ENCODE peak calls at places on chromosomes 12 and 14, in five cellular contexts. One of them, this sample, is unnamed.

GRCh38 chr14:85421166-85421877 is 108.6 kb upstream of the FLRT2 start:
- DNase-seq in OCI-LY7: no peak
- DNase-seq in PC-3: peak; percentile 25
- DNase-seq in neural progenitor cell: no peak
- DNase-seq in HCT116: no peak
- DNase-seq in this sample: peak; percentile 93

GRCh38 chr14:37588956-37589737 is 5.9 kb downstream of the FOXA1 start:
- DNase-seq in OCI-LY7: no peak
- DNase-seq in PC-3: peak; percentile 54
- DNase-seq in neural progenitor cell: peak; percentile 32
- DNase-seq in HCT116: no peak
- DNase-seq in this sample: no peak

GRCh38 chr14:59215353-59215752 is 26.9 kb downstream of the DAAM1 start:
- DNase-seq in OCI-LY7: no peak
- DNase-seq in PC-3: no peak
- DNase-seq in neural progenitor cell: no peak
- DNase-seq in HCT116: no peak
- DNase-seq in this sample: peak; percentile 69

GRCh38 chr12:26112703-26113147 is 12.1 kb downstream of the BHLHE41 start:
- DNase-seq in OCI-LY7: no peak
- DNase-seq in PC-3: peak; percentile 95
- DNase-seq in neural progenitor cell: peak; percentile 64
- DNase-seq in HCT116: no peak
- DNase-seq in this sample: peak; percentile 20

GRCh38 chr12:76144253-76144564 is 59.7 kb upstream of the NAP1L1 start:
- DNase-seq in OCI-LY7: no peak
- DNase-seq in PC-3: peak; percentile 32
- DNase-seq in neural progenitor cell: no peak
- DNase-seq in HCT116: no peak
- DNase-seq in this sample: peak; percentile 15

GRCh38 chr12:52087961-52088820 is 8.7 kb downstream of the SMIM41 start:
- DNase-seq in OCI-LY7: peak; percentile 94
- DNase-seq in PC-3: no peak
- DNase-seq in neural progenitor cell: no peak
- DNase-seq in HCT116: no peak
- DNase-seq in this sample: no peak

GRCh38 chr12:46300906-46301305 is 32.1 kb upstream of the SLC38A1 start:
- DNase-seq in OCI-LY7: peak; percentile 48
- DNase-seq in PC-3: no peak
- DNase-seq in neural progenitor cell: no peak
- DNase-seq in HCT116: no peak
- DNase-seq in this sample: no peak

GRCh38 chr14:20327005-20327869 is 5.8 kb downstream of the CCNB1IP1 start:
- DNase-seq in OCI-LY7: peak; percentile 79
- DNase-seq in PC-3: peak; percentile 81
- DNase-seq in neural progenitor cell: peak; percentile 65
- DNase-seq in HCT116: peak; percentile 58
- DNase-seq in this sample: peak; percentile 78

GRCh38 chr14:54211562-54212308 is 185.1 kb upstream of the CDKN3 start:
- DNase-seq in OCI-LY7: no peak
- DNase-seq in PC-3: peak; percentile 99
- DNase-seq in neural progenitor cell: no peak
- DNase-seq in HCT116: peak; percentile 64
- DNase-seq in this sample: peak; percentile 93

GRCh38 chr14:85159726-85160125 is 370.2 kb upstream of the FLRT2 start:
- DNase-seq in OCI-LY7: no peak
- DNase-seq in PC-3: no peak
- DNase-seq in neural progenitor cell: no peak
- DNase-seq in HCT116: no peak
- DNase-seq in this sample: no peak

GRCh38 chr14:76662580-76662979 is 98.7 kb upstream of the VASH1 start:
- DNase-seq in OCI-LY7: no peak
- DNase-seq in PC-3: no peak
- DNase-seq in neural progenitor cell: no peak
- DNase-seq in HCT116: no peak
- DNase-seq in this sample: no peak

GRCh38 chr14:100602621-100603020 is 15.4 kb upstream of the BEGAIN start:
- DNase-seq in OCI-LY7: no peak
- DNase-seq in PC-3: no peak
- DNase-seq in neural progenitor cell: no peak
- DNase-seq in HCT116: no peak
- DNase-seq in this sample: no peak

GRCh38 chr14:23094666-23095195 is at the start of gene ACIN1:
- DNase-seq in OCI-LY7: peak; percentile 94
- DNase-seq in PC-3: peak; percentile 70
- DNase-seq in neural progenitor cell: peak; percentile 96
- DNase-seq in HCT116: peak; percentile 74
- DNase-seq in this sample: peak; percentile 90

GRCh38 chr12:69676257-69677012 is 22.7 kb downstream of the BEST3 start:
- DNase-seq in OCI-LY7: no peak
- DNase-seq in PC-3: no peak
- DNase-seq in neural progenitor cell: no peak
- DNase-seq in HCT116: no peak
- DNase-seq in this sample: peak; percentile 14

GRCh38 chr14:101950516-101951215 is 13.7 kb upstream of the DYNC1H1 start:
- DNase-seq in OCI-LY7: no peak
- DNase-seq in PC-3: no peak
- DNase-seq in neural progenitor cell: no peak
- DNase-seq in HCT116: no peak
- DNase-seq in this sample: no peak

GRCh38 chr14:58635041-58635440 is 2.7 kb upstream of the DACT1 start:
- DNase-seq in OCI-LY7: no peak
- DNase-seq in PC-3: no peak
- DNase-seq in neural progenitor cell: no peak
- DNase-seq in HCT116: no peak
- DNase-seq in this sample: no peak

GRCh38 chr12:88579572-88579940 is 715 bp downstream of the KITLG start:
- DNase-seq in OCI-LY7: no peak
- DNase-seq in PC-3: peak; percentile 49
- DNase-seq in neural progenitor cell: peak; percentile 49
- DNase-seq in HCT116: no peak
- DNase-seq in this sample: peak; percentile 71

GRCh38 chr12:111444314-111444705 is 38.6 kb downstream of the SH2B3 start:
- DNase-seq in OCI-LY7: peak; percentile 74
- DNase-seq in PC-3: no peak
- DNase-seq in neural progenitor cell: no peak
- DNase-seq in HCT116: no peak
- DNase-seq in this sample: no peak

GRCh38 chr12:98592825-98593322 is 612 bp upstream of the SLC25A3 start:
- DNase-seq in OCI-LY7: no peak
- DNase-seq in PC-3: peak; percentile 12
- DNase-seq in neural progenitor cell: no peak
- DNase-seq in HCT116: no peak
- DNase-seq in this sample: no peak

GRCh38 chr14:37546621-37547447 is 48.2 kb downstream of the FOXA1 start:
- DNase-seq in OCI-LY7: no peak
- DNase-seq in PC-3: peak; percentile 89
- DNase-seq in neural progenitor cell: no peak
- DNase-seq in HCT116: no peak
- DNase-seq in this sample: no peak

GRCh38 chr12:25845415-25845814 is 113.1 kb upstream of the RASSF8 start:
- DNase-seq in OCI-LY7: no peak
- DNase-seq in PC-3: no peak
- DNase-seq in neural progenitor cell: no peak
- DNase-seq in HCT116: no peak
- DNase-seq in this sample: no peak

GRCh38 chr14:53209370-53209769 is 56.2 kb upstream of the DDHD1 start:
- DNase-seq in OCI-LY7: no peak
- DNase-seq in PC-3: no peak
- DNase-seq in neural progenitor cell: no peak
- DNase-seq in HCT116: no peak
- DNase-seq in this sample: peak; percentile 8

GRCh38 chr12:92556141-92556540 is 146.6 kb upstream of the PLEKHG7 start:
- DNase-seq in OCI-LY7: peak; percentile 21
- DNase-seq in PC-3: no peak
- DNase-seq in neural progenitor cell: no peak
- DNase-seq in HCT116: no peak
- DNase-seq in this sample: no peak

GRCh38 chr12:7160183-7160582 is 29.3 kb upstream of the PEX5 start:
- DNase-seq in OCI-LY7: no peak
- DNase-seq in PC-3: no peak
- DNase-seq in neural progenitor cell: no peak
- DNase-seq in HCT116: no peak
- DNase-seq in this sample: no peak

GRCh38 chr12:7161327-7161726 is 28.2 kb upstream of the PEX5 start:
- DNase-seq in OCI-LY7: no peak
- DNase-seq in PC-3: no peak
- DNase-seq in neural progenitor cell: no peak
- DNase-seq in HCT116: no peak
- DNase-seq in this sample: no peak

GRCh38 chr12:7161811-7162210 is 27.7 kb upstream of the PEX5 start:
- DNase-seq in OCI-LY7: no peak
- DNase-seq in PC-3: no peak
- DNase-seq in neural progenitor cell: no peak
- DNase-seq in HCT116: no peak
- DNase-seq in this sample: peak; percentile 63

GRCh38 chr12:7158866-7159600 is 28.9 kb downstream of the CLSTN3 start:
- DNase-seq in OCI-LY7: no peak
- DNase-seq in PC-3: no peak
- DNase-seq in neural progenitor cell: no peak
- DNase-seq in HCT116: no peak
- DNase-seq in this sample: no peak

DNA sequence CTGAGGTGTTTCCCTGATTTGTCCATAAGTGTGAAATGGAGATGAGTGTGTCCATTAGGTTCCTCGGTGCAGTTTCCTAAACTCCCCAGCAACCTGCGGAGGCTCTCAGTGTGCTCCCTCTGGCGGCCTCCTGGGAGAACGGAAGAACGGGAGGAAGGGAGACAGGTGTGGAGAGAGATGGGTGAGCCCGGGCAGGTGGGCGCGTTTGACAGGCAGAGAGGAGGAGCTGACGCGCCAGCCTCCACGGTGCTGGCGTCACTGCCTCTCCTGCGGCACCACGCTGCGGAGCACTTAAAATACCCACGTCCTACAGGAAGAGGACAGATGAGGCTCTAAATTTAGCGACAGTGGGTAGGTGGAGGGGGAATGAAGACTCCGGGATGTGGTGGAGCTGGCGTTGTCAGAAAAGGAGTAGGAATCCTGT is 26.8 kb upstream of the PEX5 start:
- DNase-seq in OCI-LY7: no peak
- DNase-seq in PC-3: peak; percentile 41
- DNase-seq in neural progenitor cell: peak; percentile 58
- DNase-seq in HCT116: peak; percentile 76
- DNase-seq in this sample: peak; percentile 54
- TF ChIP-seq EZH2phosphoT487 in OCI-LY7: no peak
- TF ChIP-seq EZH2phosphoT487 in PC-3: no peak
- TF ChIP-seq EZH2phosphoT487 in neural progenitor cell: no peak
- TF ChIP-seq EZH2phosphoT487 in HCT116: no peak
- TF ChIP-seq EZH2phosphoT487 in this sample: no peak

GRCh38 chr14:88590173-88590572 is 27.3 kb downstream of the ZC3H14 start:
- DNase-seq in OCI-LY7: no peak
- DNase-seq in PC-3: no peak
- DNase-seq in neural progenitor cell: no peak
- DNase-seq in HCT116: no peak
- DNase-seq in this sample: no peak
- TF ChIP-seq EZH2phosphoT487 in OCI-LY7: no peak
- TF ChIP-seq EZH2phosphoT487 in PC-3: no peak
- TF ChIP-seq EZH2phosphoT487 in neural progenitor cell: no peak
- TF ChIP-seq EZH2phosphoT487 in HCT116: no peak
- TF ChIP-seq EZH2phosphoT487 in this sample: no peak

GRCh38 chr12:132617135-132617701 is 1.4 kb upstream of the P2RX2 start:
- DNase-seq in OCI-LY7: no peak
- DNase-seq in PC-3: no peak
- DNase-seq in neural progenitor cell: no peak
- DNase-seq in HCT116: no peak
- DNase-seq in this sample: no peak

GRCh38 chr12:132619301-132620112 is 931 bp downstream of the P2RX2 start:
- DNase-seq in OCI-LY7: no peak
- DNase-seq in PC-3: no peak
- DNase-seq in neural progenitor cell: no peak
- DNase-seq in HCT116: no peak
- DNase-seq in this sample: no peak

GRCh38 chr12:132620113-132620892 is 1.7 kb downstream of the P2RX2 start:
- DNase-seq in OCI-LY7: no peak
- DNase-seq in PC-3: no peak
- DNase-seq in neural progenitor cell: no peak
- DNase-seq in HCT116: no peak
- DNase-seq in this sample: no peak

GRCh38 chr12:132618683-132619043 is at the start of gene P2RX2:
- DNase-seq in OCI-LY7: no peak
- DNase-seq in PC-3: no peak
- DNase-seq in neural progenitor cell: peak; percentile 32
- DNase-seq in HCT116: no peak
- DNase-seq in this sample: no peak

DNA sequence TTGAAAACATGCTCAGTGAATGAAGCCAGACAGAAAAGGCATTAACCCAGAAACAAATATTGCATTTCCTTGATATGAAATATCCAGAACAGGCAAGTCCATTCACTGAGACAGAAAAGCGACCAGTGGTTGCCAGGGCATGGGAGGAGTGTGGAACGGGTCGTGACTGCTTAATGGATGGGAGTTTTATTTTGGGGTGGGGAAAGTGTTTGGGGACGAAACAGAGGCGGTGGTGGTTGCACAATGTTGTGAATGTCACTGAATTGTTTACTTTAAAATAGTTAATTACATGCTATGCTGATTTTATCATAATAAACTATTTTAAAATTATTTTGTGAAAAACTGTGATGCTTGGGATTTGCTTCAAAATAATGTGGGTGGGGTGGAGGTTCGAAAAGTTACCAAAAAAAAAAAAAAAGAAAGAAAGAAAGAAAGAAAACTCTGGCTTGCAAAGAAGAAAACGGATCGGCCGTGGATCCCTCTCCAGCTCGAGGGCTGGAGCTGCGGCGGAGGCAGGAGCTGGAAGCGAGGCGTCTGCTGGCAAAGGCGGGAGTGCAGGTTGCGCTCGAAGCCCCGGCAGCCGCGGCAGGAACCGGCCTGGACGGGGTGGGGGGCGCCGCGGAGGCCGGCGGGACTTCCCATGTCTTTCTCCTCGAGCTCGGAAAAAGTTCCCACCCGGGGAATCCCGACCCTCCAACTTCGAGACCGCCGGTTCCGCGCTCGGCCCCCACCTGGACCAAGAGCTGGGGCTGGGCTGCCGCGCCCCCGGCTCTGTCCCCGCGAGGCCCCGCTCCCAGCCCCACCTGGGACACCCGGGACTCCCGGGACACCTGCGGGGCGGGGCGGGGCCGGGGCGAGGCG is 524 bp upstream of the P2RX2 start:
- DNase-seq in OCI-LY7: no peak
- DNase-seq in PC-3: no peak
- DNase-seq in neural progenitor cell: peak; percentile 52
- DNase-seq in HCT116: no peak
- DNase-seq in this sample: no peak
- TF ChIP-seq EZH2phosphoT487 in OCI-LY7: no peak
- TF ChIP-seq EZH2phosphoT487 in PC-3: no peak
- TF ChIP-seq EZH2phosphoT487 in neural progenitor cell: peak; percentile 69
- TF ChIP-seq EZH2phosphoT487 in HCT116: no peak
- TF ChIP-seq EZH2phosphoT487 in this sample: peak; percentile 18

DNA sequence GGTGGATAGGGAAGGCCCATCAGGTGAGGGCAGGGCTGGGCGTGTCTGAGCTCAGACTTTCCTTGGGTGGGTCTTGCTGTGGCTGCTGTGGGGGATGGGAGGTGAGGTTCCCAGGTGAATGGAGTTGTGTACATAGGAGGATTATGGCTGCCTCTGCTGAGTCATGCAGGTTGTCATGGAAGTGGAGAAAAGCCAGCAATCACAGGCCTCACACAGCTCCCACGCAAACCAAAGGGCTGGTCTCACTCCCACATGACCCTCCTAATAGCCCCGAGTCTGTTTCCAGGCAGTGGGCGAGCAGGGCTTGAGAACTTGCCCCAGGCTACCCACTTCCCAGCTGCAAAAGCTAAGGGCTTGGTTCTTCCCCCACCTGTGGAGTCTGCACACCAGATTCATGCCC is 149.5 kb downstream of the IPO8 start:
- DNase-seq in OCI-LY7: no peak
- DNase-seq in PC-3: peak; percentile 63
- DNase-seq in neural progenitor cell: no peak
- DNase-seq in HCT116: no peak
- DNase-seq in this sample: no peak
- TF ChIP-seq EZH2phosphoT487 in OCI-LY7: no peak
- TF ChIP-seq EZH2phosphoT487 in PC-3: no peak
- TF ChIP-seq EZH2phosphoT487 in neural progenitor cell: no peak
- TF ChIP-seq EZH2phosphoT487 in HCT116: no peak
- TF ChIP-seq EZH2phosphoT487 in this sample: no peak